ENCODE peak calls at places on chromosomes 12 and 14, in five cellular contexts. One of them, this sample, is unnamed.

GRCh38 chr14:94313991-94314655 is 9.0 kb downstream of the SERPINA6 start:
- DNase-seq in fibroblast of mammary gland: peak
- DNase-seq in progenitor cell of endocrine pancreas: no peak
- DNase-seq in GM23338: no peak
- DNase-seq in adrenal gland: no peak
- DNase-seq in this sample: no peak

GRCh38 chr12:63821781-63822251 is 22.7 kb upstream of the SRGAP1 start:
- DNase-seq in progenitor cell of endocrine pancreas: no peak
- DNase-seq in adrenal gland: peak
- DNase-seq in fibroblast of mammary gland: peak
- DNase-seq in GM23338: peak
- DNase-seq in this sample: no peak

GRCh38 chr12:6423267-6424007 is 21.3 kb upstream of the CD27 start:
- DNase-seq in adrenal gland: peak
- DNase-seq in fibroblast of mammary gland: peak
- DNase-seq in progenitor cell of endocrine pancreas: peak
- DNase-seq in GM23338: peak
- DNase-seq in this sample: peak

GRCh38 chr14:79543966-79544365 is 667.3 kb downstream of the DIO2 start:
- DNase-seq in fibroblast of mammary gland: peak
- DNase-seq in adrenal gland: no peak
- DNase-seq in progenitor cell of endocrine pancreas: no peak
- DNase-seq in GM23338: peak
- DNase-seq in this sample: no peak

GRCh38 chr12:26630546-26631027 is 202.4 kb downstream of the ITPR2 start:
- DNase-seq in GM23338: no peak
- DNase-seq in fibroblast of mammary gland: peak
- DNase-seq in adrenal gland: peak
- DNase-seq in progenitor cell of endocrine pancreas: no peak
- DNase-seq in this sample: no peak

GRCh38 chr12:18108611-18109010 is 18.6 kb upstream of the RERGL start:
- DNase-seq in adrenal gland: no peak
- DNase-seq in progenitor cell of endocrine pancreas: no peak
- DNase-seq in fibroblast of mammary gland: no peak
- DNase-seq in GM23338: no peak
- DNase-seq in this sample: no peak

GRCh38 chr12:46617167-46617566 is 208.6 kb downstream of the SLC38A4 start:
- DNase-seq in progenitor cell of endocrine pancreas: no peak
- DNase-seq in GM23338: no peak
- DNase-seq in fibroblast of mammary gland: peak
- DNase-seq in adrenal gland: peak
- DNase-seq in this sample: no peak

GRCh38 chr12:121894633-121895032 is 6.0 kb downstream of the PSMD9 start:
- DNase-seq in progenitor cell of endocrine pancreas: no peak
- DNase-seq in adrenal gland: no peak
- DNase-seq in fibroblast of mammary gland: peak
- DNase-seq in GM23338: peak
- DNase-seq in this sample: peak

GRCh38 chr12:4280351-4281163 is 7.0 kb downstream of the CCND2 start:
- DNase-seq in adrenal gland: peak
- DNase-seq in GM23338: no peak
- DNase-seq in fibroblast of mammary gland: peak
- DNase-seq in progenitor cell of endocrine pancreas: no peak
- DNase-seq in this sample: no peak

GRCh38 chr14:77000340-77001235 is 27.9 kb downstream of the IRF2BPL start:
- DNase-seq in adrenal gland: no peak
- DNase-seq in fibroblast of mammary gland: peak
- DNase-seq in progenitor cell of endocrine pancreas: no peak
- DNase-seq in GM23338: peak
- DNase-seq in this sample: no peak

GRCh38 chr12:105204916-105205315 is 31.1 kb downstream of the APPL2 start:
- DNase-seq in progenitor cell of endocrine pancreas: no peak
- DNase-seq in adrenal gland: peak
- DNase-seq in fibroblast of mammary gland: peak
- DNase-seq in GM23338: no peak
- DNase-seq in this sample: no peak

GRCh38 chr14:105865266-105865903 is 339.0 kb downstream of the TMEM121 start:
- DNase-seq in fibroblast of mammary gland: no peak
- DNase-seq in adrenal gland: no peak
- DNase-seq in GM23338: no peak
- DNase-seq in progenitor cell of endocrine pancreas: no peak
- DNase-seq in this sample: no peak

GRCh38 chr12:91276529-91276928 is 93.9 kb upstream of the DCN start:
- DNase-seq in adrenal gland: no peak
- DNase-seq in GM23338: no peak
- DNase-seq in fibroblast of mammary gland: peak
- DNase-seq in progenitor cell of endocrine pancreas: no peak
- DNase-seq in this sample: no peak

GRCh38 chr14:50835280-50835679 is 4.3 kb upstream of the NIN start:
- DNase-seq in GM23338: no peak
- DNase-seq in adrenal gland: no peak
- DNase-seq in fibroblast of mammary gland: peak
- DNase-seq in progenitor cell of endocrine pancreas: no peak
- DNase-seq in this sample: no peak

GRCh38 chr12:26340649-26341048 is 145.3 kb downstream of the SSPN start:
- DNase-seq in adrenal gland: no peak
- DNase-seq in GM23338: no peak
- DNase-seq in progenitor cell of endocrine pancreas: no peak
- DNase-seq in fibroblast of mammary gland: no peak
- DNase-seq in this sample: no peak

GRCh38 chr12:39420043-39420442 is 22.9 kb downstream of the KIF21A start:
- DNase-seq in adrenal gland: no peak
- DNase-seq in fibroblast of mammary gland: peak
- DNase-seq in progenitor cell of endocrine pancreas: no peak
- DNase-seq in GM23338: no peak
- DNase-seq in this sample: no peak

GRCh38 chr14:66698503-66698902 is 190.6 kb downstream of the GPHN start:
- DNase-seq in adrenal gland: no peak
- DNase-seq in GM23338: no peak
- DNase-seq in progenitor cell of endocrine pancreas: no peak
- DNase-seq in fibroblast of mammary gland: no peak
- DNase-seq in this sample: no peak

GRCh38 chr12:3680919-3681594 is 71.9 kb downstream of the CRACR2A start:
- DNase-seq in progenitor cell of endocrine pancreas: no peak
- DNase-seq in fibroblast of mammary gland: peak
- DNase-seq in GM23338: no peak
- DNase-seq in adrenal gland: peak
- DNase-seq in this sample: no peak

GRCh38 chr12:15752780-15753179 is 36.4 kb downstream of the EPS8 start:
- DNase-seq in GM23338: no peak
- DNase-seq in fibroblast of mammary gland: peak
- DNase-seq in progenitor cell of endocrine pancreas: no peak
- DNase-seq in adrenal gland: no peak
- DNase-seq in this sample: no peak

GRCh38 chr14:101584049-101584859 is 23.0 kb downstream of the DIO3 start:
- DNase-seq in fibroblast of mammary gland: peak
- DNase-seq in adrenal gland: no peak
- DNase-seq in progenitor cell of endocrine pancreas: no peak
- DNase-seq in GM23338: peak
- DNase-seq in this sample: no peak

GRCh38 chr12:104183443-104183842 is 32.1 kb upstream of the TXNRD1 start:
- DNase-seq in GM23338: no peak
- DNase-seq in progenitor cell of endocrine pancreas: no peak
- DNase-seq in fibroblast of mammary gland: no peak
- DNase-seq in adrenal gland: no peak
- DNase-seq in this sample: no peak

GRCh38 chr12:45231515-45232145 is 15.7 kb downstream of the ANO6 start:
- DNase-seq in GM23338: no peak
- DNase-seq in progenitor cell of endocrine pancreas: no peak
- DNase-seq in adrenal gland: no peak
- DNase-seq in fibroblast of mammary gland: peak
- DNase-seq in this sample: no peak

GRCh38 chr14:77123381-77124344 is 17.9 kb downstream of the ZDHHC22 start:
- DNase-seq in fibroblast of mammary gland: no peak
- DNase-seq in progenitor cell of endocrine pancreas: no peak
- DNase-seq in adrenal gland: peak
- DNase-seq in GM23338: no peak
- DNase-seq in this sample: no peak

GRCh38 chr14:81400852-81401251 is 728 bp upstream of the STON2 start:
- DNase-seq in GM23338: peak
- DNase-seq in progenitor cell of endocrine pancreas: no peak
- DNase-seq in adrenal gland: peak
- DNase-seq in fibroblast of mammary gland: peak
- DNase-seq in this sample: no peak

This sample was measured in 8988T.